ENCODE peak calls at places on chromosomes 6 and 20, in six cellular contexts. I is left ventricle myocardium inferior; O is AG10803; W is COLO829; Y is stimulated activated CD4-positive, alpha-beta T cell treated with anti-CD3 and anti-CD28 coated beads, TNF-alpha, amount 100 ng/mL, for 1 hour; N is naive thymus-derived CD8-positive, alpha-beta T cell. X is an unnamed sample.

GRCh38 chr6:3031857-3032256 is 32.2 kb downstream of the NQO2 start:
- DNase-seq in W (no peak), O (no peak), N (peak), I (no peak), Y (no peak), X (no peak)

GRCh38 chr6:70813885-70814284 is 143.0 kb downstream of the B3GAT2 start:
- DNase-seq in N (no peak), O (no peak), I (no peak), W (no peak), Y (no peak), X (no peak)

GRCh38 chr6:89866024-89866678 is 28.1 kb upstream of the GJA10 start:
- DNase-seq in N (no peak), O (no peak), I (no peak), Y (no peak), W (no peak), X (no peak)

GRCh38 chr20:16929756-16930155 is 181.6 kb downstream of the OTOR start:
- DNase-seq in N (no peak), Y (no peak), I (no peak), W (no peak), O (peak), X (no peak)

GRCh38 chr6:29705389-29706231 is 17.6 kb upstream of the HLA-F start:
- DNase-seq in W (peak), N (peak), Y (no peak), O (peak), I (no peak), X (no peak)

GRCh38 chr6:57294829-57295228 is 22.6 kb upstream of the PRIM2 start:
- DNase-seq in I (no peak), W (no peak), Y (no peak), N (no peak), O (peak), X (no peak)

GRCh38 chr6:49555951-49556350 is 5.5 kb downstream of the C6orf141 start:
- DNase-seq in W (no peak), N (no peak), O (no peak), Y (no peak), I (no peak), X (no peak)

GRCh38 chr20:9261781-9262180 is 192.9 kb downstream of the PLCB4 start:
- DNase-seq in O (no peak), Y (no peak), W (no peak), N (no peak), I (no peak), X (no peak)

GRCh38 chr6:129460151-129460550 is 249.8 kb downstream of the ARHGAP18 start:
- DNase-seq in O (no peak), W (no peak), Y (no peak), N (no peak), I (no peak), X (no peak)

GRCh38 chr6:68559052-68559451 is 76.0 kb upstream of the ADGRB3 start:
- DNase-seq in I (no peak), W (no peak), Y (no peak), N (no peak), O (no peak), X (no peak)

GRCh38 chr6:11714798-11715285 is 63.8 kb downstream of the ADTRP start:
- DNase-seq in W (no peak), N (no peak), Y (no peak), I (no peak), O (no peak), X (no peak)

GRCh38 chr20:61500791-61501321 is 248.8 kb downstream of the CDH4 start:
- DNase-seq in Y (no peak), W (no peak), N (no peak), O (peak), I (no peak), X (peak)

GRCh38 chr6:136723780-136724179 is 68.5 kb downstream of the MAP3K5 start:
- DNase-seq in I (no peak), O (no peak), Y (no peak), W (no peak), N (peak), X (peak)

GRCh38 chr6:17768388-17768787 is 61.7 kb upstream of the NUP153 start:
- DNase-seq in O (peak), Y (no peak), I (no peak), N (no peak), W (no peak), X (no peak)

GRCh38 chr20:39676857-39677351 is 714.8 kb downstream of the DHX35 start:
- DNase-seq in N (no peak), I (no peak), W (peak), Y (no peak), O (peak), X (no peak)

GRCh38 chr6:11750682-11751081 is 27.9 kb downstream of the ADTRP start:
- DNase-seq in I (no peak), N (no peak), W (no peak), O (no peak), Y (no peak), X (no peak)

GRCh38 chr6:147905721-147906120 is 397.2 kb downstream of the SAMD5 start:
- DNase-seq in W (no peak), I (no peak), Y (no peak), N (no peak), O (peak), X (no peak)

GRCh38 chr6:26304213-26305096 is 60.5 kb upstream of the BTN3A2 start:
- DNase-seq in O (peak), Y (no peak), W (no peak), N (peak), I (no peak), X (peak)

GRCh38 chr6:3194535-3195376 is 32.7 kb downstream of the TUBB2B start:
- DNase-seq in I (no peak), N (no peak), O (no peak), Y (no peak), W (peak), X (no peak)

GRCh38 chr6:53031281-53031680 is 33.9 kb upstream of the FBXO9 start:
- DNase-seq in I (no peak), O (no peak), W (no peak), N (no peak), Y (no peak), X (no peak)

GRCh38 chr6:155157101-155157500 is 106.7 kb upstream of the CLDN20 start:
- DNase-seq in O (no peak), I (no peak), N (no peak), W (no peak), Y (no peak), X (no peak)

GRCh38 chr6:34284563-34285545 is 36.0 kb upstream of the SMIM29 start:
- DNase-seq in W (peak), Y (no peak), I (peak), N (no peak), O (peak), X (no peak)

GRCh38 chr6:21496749-21497148 is 96.8 kb upstream of the SOX4 start:
- DNase-seq in W (no peak), I (no peak), N (no peak), Y (no peak), O (peak), X (no peak)

GRCh38 chr20:52539891-52540290 is 348.3 kb upstream of the ZFP64 start:
- DNase-seq in I (no peak), N (peak), O (no peak), Y (no peak), W (no peak), X (no peak)

GRCh38 chr20:32577657-32578056 is 7.5 kb downstream of the NOL4L start:
- DNase-seq in W (no peak), O (peak), I (no peak), N (no peak), Y (no peak), X (no peak)

GRCh38 chr6:111800468-111800760 is 72.8 kb downstream of the FYN start:
- DNase-seq in Y (no peak), O (no peak), N (no peak), W (no peak), I (no peak), X (no peak)

GRCh38 chr6:149140137-149140909 is 177.2 kb upstream of the TAB2 start:
- DNase-seq in Y (no peak), I (no peak), W (no peak), N (peak), O (no peak), X (peak)

GRCh38 chr6:108751851-108752732 is 96.1 kb upstream of the ARMC2 start:
- DNase-seq in I (no peak), O (no peak), W (no peak), Y (no peak), N (no peak), X (no peak)

GRCh38 chr20:24984963-24985640 is 7.4 kb downstream of the APMAP start:
- DNase-seq in O (no peak), I (no peak), N (no peak), Y (no peak), W (no peak), X (no peak)

GRCh38 chr6:138161434-138162103 is at the start of gene ARFGEF3:
- DNase-seq in I (peak), N (peak), O (no peak), W (no peak), Y (no peak), X (peak)

GRCh38 chr6:35034411-35035171 is 106.5 kb downstream of the TCP11 start:
- DNase-seq in N (no peak), O (peak), W (no peak), I (peak), Y (no peak), X (no peak)

GRCh38 chr6:108944707-108945685 is 96.8 kb downstream of the ARMC2 start:
- DNase-seq in W (no peak), N (no peak), I (peak), Y (no peak), O (peak), X (no peak)

GRCh38 chr6:39980839-39981580 is 46.7 kb upstream of the MOCS1 start:
- DNase-seq in I (no peak), W (peak), N (peak), O (peak), Y (no peak), X (no peak)

GRCh38 chr20:50312682-50313187 is 122.1 kb downstream of the CEBPB start:
- DNase-seq in N (no peak), Y (no peak), I (peak), W (no peak), O (peak), X (no peak)

GRCh38 chr6:14999106-14999505 is 246.8 kb upstream of the JARID2 start:
- DNase-seq in N (no peak), Y (no peak), W (no peak), O (no peak), I (no peak), X (no peak)

GRCh38 chr20:35604444-35604750 is 11.2 kb upstream of the SPAG4 start:
- DNase-seq in N (no peak), I (no peak), Y (no peak), O (no peak), W (no peak), X (no peak)

GRCh38 chr20:53316221-53316937 is 277.3 kb downstream of the ZNF217 start:
- DNase-seq in O (no peak), W (no peak), I (no peak), N (no peak), Y (no peak), X (no peak)

GRCh38 chr20:52230406-52230805 is 38.8 kb upstream of the ZFP64 start:
- DNase-seq in O (peak), W (peak), Y (no peak), I (no peak), N (no peak), X (no peak)

GRCh38 chr20:45343867-45344721 is 4.1 kb downstream of the SDC4 start:
- DNase-seq in W (peak), I (no peak), N (no peak), Y (no peak), O (peak), X (no peak)

X was measured in central memory CD4-positive, alpha-beta T cell.